ENCODE peak calls at places on chromosome 3, in six cellular contexts. B, F, U, V, E and G are unnamed samples.
A peak's percentile ranks its signal among the peaks of the same experiment; 100 is the strongest.

GRCh38 chr3:113226491-113226890 is 15.1 kb downstream of the BOC start:
- DNase-seq in B (no peak), F (no peak), U (no peak), V (no peak), E (no peak), G (no peak)

GRCh38 chr3:126677862-126678549 is 23.1 kb upstream of the TXNRD3 start:
- DNase-seq in B (no peak), F (no peak), U (no peak), V (no peak), E (no peak), G (no peak)

GRCh38 chr3:142724682-142725351 is 983 bp downstream of the TRPC1 start:
- DNase-seq in B (peak; percentile 69), F (peak; percentile 11), U (peak; percentile 47), V (peak; percentile 58), E (peak; percentile 26), G (peak; percentile 70)

GRCh38 chr3:155031191-155031590 is 48.9 kb upstream of the MME start:
- DNase-seq in B (peak; percentile 80), F (peak; percentile 39), U (no peak), V (no peak), E (no peak), G (no peak)

GRCh38 chr3:135792174-135792573 is 173.4 kb upstream of the PPP2R3A start:
- DNase-seq in B (no peak), F (no peak), U (no peak), V (no peak), E (no peak), G (peak; percentile 15)

GRCh38 chr3:66656608-66657007 is 155.8 kb upstream of the LRIG1 start:
- DNase-seq in B (no peak), F (no peak), U (no peak), V (no peak), E (no peak), G (no peak)

GRCh38 chr3:7669641-7670040 is 808.7 kb downstream of the GRM7 start:
- DNase-seq in B (no peak), F (no peak), U (no peak), V (no peak), E (no peak), G (no peak)

GRCh38 chr3:66675383-66675782 is 174.6 kb upstream of the LRIG1 start:
- DNase-seq in B (peak; percentile 38), F (peak; percentile 55), U (no peak), V (no peak), E (no peak), G (no peak)

GRCh38 chr3:115581347-115582135 is 41.8 kb upstream of the GAP43 start:
- DNase-seq in B (peak; percentile 58), F (peak; percentile 10), U (peak; percentile 16), V (no peak), E (no peak), G (no peak)

GRCh38 chr3:44831241-44831640 is 30.5 kb upstream of the TMEM42 start:
- DNase-seq in B (no peak), F (no peak), U (no peak), V (no peak), E (no peak), G (no peak)

GRCh38 chr3:44832965-44833364 is 28.7 kb upstream of the TMEM42 start:
- DNase-seq in B (no peak), F (no peak), U (no peak), V (no peak), E (no peak), G (no peak)

GRCh38 chr3:44835684-44836083 is 26.0 kb upstream of the TMEM42 start:
- DNase-seq in B (no peak), F (no peak), U (no peak), V (no peak), E (no peak), G (no peak)

GRCh38 chr3:44832032-44832431 is 29.7 kb upstream of the TMEM42 start:
- DNase-seq in B (no peak), F (no peak), U (no peak), V (no peak), E (no peak), G (no peak)

DNA sequence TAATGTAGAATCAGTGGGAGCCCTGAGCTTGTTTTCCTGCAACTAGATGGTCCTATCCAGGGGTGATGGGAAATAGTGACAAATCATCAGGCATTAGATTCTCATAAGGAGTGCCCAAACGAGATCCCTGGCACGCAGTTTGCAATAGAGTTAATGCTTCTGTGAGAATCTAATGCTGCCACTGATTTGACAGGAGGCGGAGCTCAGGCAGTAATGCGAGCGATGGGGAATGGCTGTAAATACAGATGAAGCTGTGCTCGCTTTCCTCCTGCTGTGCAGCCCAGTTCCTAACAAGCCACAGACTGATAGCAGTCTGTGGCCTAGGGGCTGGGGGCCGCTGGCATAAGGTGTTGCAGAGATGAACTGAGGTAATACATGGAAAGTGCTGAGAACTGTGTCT is 28.3 kb upstream of the TMEM42 start:
- DNase-seq in B (no peak), F (no peak), U (no peak), V (no peak), E (no peak), G (no peak)
- H3K4me3 ChIP-seq in B (no peak overlapping the region), F (no peak overlapping the region), U (no peak overlapping the region), V (no peak overlapping the region), E (no peak overlapping the region), G (no peak overlapping the region)

GRCh38 chr3:184807549-184807948 is 4.4 kb upstream of the VPS8 start:
- DNase-seq in B (no peak), F (no peak), U (no peak), V (no peak), E (no peak), G (no peak)
- H3K4me3 ChIP-seq in B (no peak overlapping the region), F (no peak overlapping the region), U (no peak overlapping the region), V (no peak overlapping the region), E (no peak overlapping the region), G (no peak overlapping the region)

DNA sequence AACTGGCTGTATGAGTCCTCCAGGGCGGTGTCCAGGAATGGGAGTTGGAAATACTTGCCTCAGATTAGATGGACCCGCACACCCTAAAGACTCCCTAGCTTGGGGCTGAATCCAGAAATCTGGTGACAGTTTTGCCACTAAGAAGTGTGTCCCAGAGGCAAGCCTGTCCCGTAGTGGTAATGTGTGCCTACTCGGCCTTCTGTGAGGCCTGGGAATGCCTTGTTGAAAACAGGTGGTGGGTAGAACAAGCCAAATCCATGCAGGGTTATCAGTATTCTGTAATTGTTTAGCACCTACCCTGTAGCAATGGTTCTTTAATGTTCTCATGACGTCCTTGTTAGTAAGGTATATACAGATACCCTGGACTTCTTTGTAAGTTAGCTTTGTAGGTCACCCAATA is 1.6 kb downstream of the C3orf52 start:
- DNase-seq in B (no peak), F (no peak), U (no peak), V (no peak), E (peak; percentile 29), G (no peak)
- H3K4me3 ChIP-seq in B (no peak overlapping the region), F (no peak overlapping the region), U (peak overlapping the region; percentile 73), V (no peak overlapping the region), E (peak overlapping the region; percentile 7), G (no peak overlapping the region)

DNA sequence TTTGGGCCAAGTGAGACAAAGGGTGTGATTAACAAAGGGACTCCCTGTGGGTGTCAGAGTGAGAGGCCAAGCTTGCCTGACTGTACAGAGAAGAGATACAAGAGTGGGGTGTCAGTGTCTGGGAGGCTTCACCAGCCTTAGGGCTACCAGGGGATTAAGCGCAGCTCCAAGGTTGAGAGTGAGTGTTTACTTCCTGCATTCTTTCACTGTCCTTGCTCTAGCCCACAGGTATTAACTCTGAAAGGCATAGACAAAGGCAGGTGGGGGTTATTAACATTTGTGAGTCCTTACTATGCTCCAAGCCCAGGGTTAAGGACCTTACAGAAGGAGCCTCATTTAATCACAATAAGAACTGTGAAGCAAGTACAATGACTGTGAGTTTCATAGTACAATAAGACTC is 107.6 kb downstream of the IL20RB start:
- DNase-seq in B (no peak), F (no peak), U (no peak), V (no peak), E (no peak), G (peak; percentile 51)
- H3K4me3 ChIP-seq in B (no peak overlapping the region), F (no peak overlapping the region), U (no peak overlapping the region), V (no peak overlapping the region), E (no peak overlapping the region), G (no peak overlapping the region)

GRCh38 chr3:114383875-114384557 is 90.2 kb downstream of the TIGIT start:
- DNase-seq in B (peak; percentile 93), F (peak; percentile 83), U (peak; percentile 89), V (peak; percentile 87), E (peak; percentile 81), G (peak; percentile 44)
- H3K4me3 ChIP-seq in B (peak overlapping the region; percentile 82), F (peak overlapping the region; percentile 53), U (peak overlapping the region; percentile 27), V (no peak overlapping the region), E (no peak overlapping the region), G (no peak overlapping the region)

GRCh38 chr3:33791477-33792166 is 6.8 kb upstream of the PDCD6IP start:
- DNase-seq in B (no peak), F (peak; percentile 39), U (no peak), V (no peak), E (peak; percentile 31), G (no peak)
- H3K4me3 ChIP-seq in B (no peak overlapping the region), F (no peak overlapping the region), U (no peak overlapping the region), V (no peak overlapping the region), E (no peak overlapping the region), G (no peak overlapping the region)

GRCh38 chr3:180679178-180680096 is at the start of gene CCDC39:
- DNase-seq in B (peak; percentile 77), F (peak; percentile 48), U (peak; percentile 71), V (peak; percentile 50), E (peak; percentile 86), G (peak; percentile 76)
- H3K4me3 ChIP-seq in B (peak within 1 kb of the TSS; percentile 90), F (peak within 1 kb of the TSS; percentile 78), U (peak within 1 kb of the TSS; percentile 50), V (peak within 1 kb of the TSS; percentile 42), E (peak within 1 kb of the TSS; percentile 51), G (peak within 1 kb of the TSS; percentile 83)

GRCh38 chr3:26624209-26624775 is 1.7 kb downstream of the LRRC3B start:
- DNase-seq in B (no peak), F (no peak), U (no peak), V (no peak), E (no peak), G (peak; percentile 83)

GRCh38 chr3:26623409-26624208 is 1.0 kb downstream of the LRRC3B start:
- DNase-seq in B (no peak), F (no peak), U (no peak), V (no peak), E (no peak), G (peak; percentile 67)

GRCh38 chr3:26621176-26621575 is 1.4 kb upstream of the LRRC3B start:
- DNase-seq in B (no peak), F (no peak), U (no peak), V (no peak), E (no peak), G (no peak)

GRCh38 chr3:26621891-26622633 is 510 bp upstream of the LRRC3B start:
- DNase-seq in B (no peak), F (no peak), U (no peak), V (no peak), E (no peak), G (peak; percentile 28)

GRCh38 chr3:26622634-26623408 is at the start of gene LRRC3B:
- DNase-seq in B (no peak), F (no peak), U (no peak), V (no peak), E (no peak), G (peak; percentile 85)
- H3K4me3 ChIP-seq in B (no peak within 1 kb of the TSS), F (no peak within 1 kb of the TSS), U (no peak within 1 kb of the TSS), V (peak within 1 kb of the TSS; percentile 29), E (peak within 1 kb of the TSS; percentile 19), G (peak within 1 kb of the TSS; percentile 50)

GRCh38 chr3:182509312-182509711 is 284.0 kb upstream of the ATP11B start:
- DNase-seq in B (no peak), F (no peak), U (no peak), V (no peak), E (no peak), G (no peak)
- H3K4me3 ChIP-seq in B (no peak overlapping the region), F (no peak overlapping the region), U (no peak overlapping the region), V (no peak overlapping the region), E (no peak overlapping the region), G (no peak overlapping the region)